ENCODE peak calls at places on chromosomes 3 and 15, in nine cellular contexts. F is gastrocnemius medialis, W is Peyer's patch, R is HCT116, X is K562, H is adrenal gland, G is uterus, Q is ovary, O is transverse colon. N is an unnamed sample. For H3K9me3 and H3K4me1, the result is how much of the 10 kb centered on the place peaks cover.

GRCh38 chr3:101292027-101292426 is 28.3 kb downstream of the IMPG2 start:
- DNase-seq in H (no peak), O (no peak), R (peak), F (no peak), G (no peak), X (no peak), Q (no peak), W (no peak), N (no peak)

GRCh38 chr3:33758278-33758677 is 40.2 kb upstream of the PDCD6IP start:
- DNase-seq in O (no peak), F (no peak), H (no peak), R (no peak), G (no peak), X (no peak), W (no peak), Q (no peak), N (no peak)

GRCh38 chr3:61358364-61358763 is 107.1 kb upstream of the FHIT start:
- DNase-seq in X (no peak), F (peak), W (no peak), Q (peak), R (no peak), G (peak), H (peak), O (peak), N (peak)

GRCh38 chr15:101176625-101177024 is 75.2 kb downstream of the CHSY1 start:
- DNase-seq in Q (no peak), O (no peak), X (no peak), H (no peak), R (no peak), G (no peak), W (no peak), F (no peak), N (no peak)

GRCh38 chr3:56976666-56977560 is 83.6 kb upstream of the SPATA12 start:
- DNase-seq in O (no peak), R (no peak), F (no peak), X (no peak), H (peak), Q (peak), G (peak), W (no peak), N (no peak)

GRCh38 chr3:159988617-159989251 is at the start of gene IL12A:
- DNase-seq in X (peak), F (peak), H (peak), R (peak), Q (peak), W (peak), O (peak), G (peak), N (peak)

GRCh38 chr3:46400000-46400734 is 6.7 kb downstream of the CCR5AS start:
- DNase-seq in R (no peak), F (no peak), H (no peak), Q (no peak), O (no peak), G (no peak), W (no peak), X (peak), N (no peak)

GRCh38 chr15:66459818-66460615 is 37.5 kb downstream of the SNAPC5 start:
- DNase-seq in G (no peak), X (no peak), O (no peak), W (no peak), Q (no peak), H (no peak), F (no peak), R (no peak), N (no peak)

GRCh38 chr15:49152552-49153337 is 2.7 kb downstream of the COPS2 start:
- DNase-seq in H (no peak), X (no peak), F (no peak), O (no peak), W (no peak), G (no peak), R (no peak), Q (no peak), N (no peak)

GRCh38 chr3:141152801-141153678 is 78.6 kb upstream of the PXYLP1 start:
- DNase-seq in X (no peak), H (no peak), G (no peak), O (no peak), R (no peak), W (no peak), Q (no peak), F (no peak), N (peak)

GRCh38 chr3:12508316-12508715 is 24.0 kb downstream of the TSEN2 start:
- DNase-seq in R (no peak), G (peak), Q (peak), W (no peak), O (peak), H (peak), F (peak), X (no peak), N (no peak)

GRCh38 chr3:1421577-1421976 is 328.8 kb downstream of the CNTN6 start:
- DNase-seq in H (no peak), R (no peak), O (no peak), G (no peak), Q (no peak), W (no peak), F (no peak), X (no peak), N (no peak)

GRCh38 chr3:6640907-6641306 is 220.0 kb upstream of the GRM7 start:
- DNase-seq in R (no peak), F (no peak), W (no peak), H (no peak), G (no peak), Q (no peak), X (no peak), O (no peak), N (no peak)

GRCh38 chr15:39438795-39439577 is 141.9 kb upstream of the THBS1 start:
- DNase-seq in X (no peak), F (no peak), G (peak), H (no peak), W (no peak), R (no peak), O (no peak), Q (no peak), N (no peak)

GRCh38 chr3:158379517-158379916 is 191.5 kb upstream of the MLF1 start:
- DNase-seq in R (no peak), X (no peak), W (no peak), H (no peak), Q (no peak), F (no peak), O (no peak), G (no peak), N (no peak)

GRCh38 chr3:127233371-127233770 is 40.4 kb downstream of the PRR23E start:
- DNase-seq in Q (no peak), R (no peak), W (no peak), O (no peak), H (no peak), X (no peak), F (no peak), G (no peak), N (no peak)

GRCh38 chr15:25058080-25058785 is 103.4 kb downstream of the SNRPN start:
- DNase-seq in F (no peak), R (no peak), G (peak), X (no peak), H (no peak), W (peak), O (no peak), Q (no peak), N (no peak)

GRCh38 chr15:25059698-25060471 is 105.1 kb downstream of the SNRPN start:
- DNase-seq in O (no peak), G (peak), H (peak), F (no peak), X (no peak), W (no peak), R (no peak), Q (no peak), N (no peak)

GRCh38 chr15:25055356-25056068 is 100.7 kb downstream of the SNRPN start:
- DNase-seq in W (peak), X (no peak), O (no peak), G (peak), F (no peak), R (no peak), H (no peak), Q (no peak), N (no peak)

GRCh38 chr15:25056484-25057429 is 102.0 kb downstream of the SNRPN start:
- DNase-seq in X (peak), H (no peak), F (no peak), W (peak), R (no peak), O (no peak), Q (no peak), G (peak), N (no peak)

DNA sequence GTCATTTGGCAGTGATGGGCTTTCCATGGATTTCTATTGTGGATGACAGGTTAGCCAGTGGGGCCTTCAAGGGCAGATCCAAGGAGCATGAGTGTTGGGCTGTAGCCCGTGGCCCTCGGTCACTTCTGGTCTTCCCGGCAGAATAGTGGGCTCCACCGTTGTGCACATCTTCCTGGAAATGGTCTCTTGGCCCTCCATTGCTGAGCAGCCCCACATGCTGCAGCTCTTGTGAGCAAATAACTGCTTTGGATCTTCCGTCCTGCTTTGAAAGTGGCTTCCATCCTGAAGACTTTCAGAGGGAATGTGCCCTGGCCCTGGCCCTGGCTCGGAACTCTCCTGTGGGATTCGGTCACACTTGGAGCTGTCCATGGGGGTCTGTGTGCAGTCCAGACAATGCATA is 102.8 kb downstream of the SNRPN start:
- DNase-seq in W (peak), X (no peak), R (no peak), F (no peak), O (no peak), H (no peak), G (peak), Q (no peak), N (no peak)
- H3K9me3 ChIP-seq in W (under half), X (under half), R (under half), F (half or more), O (half or more), H (under half), G (under half), Q (half or more), N (half or more)

DNA sequence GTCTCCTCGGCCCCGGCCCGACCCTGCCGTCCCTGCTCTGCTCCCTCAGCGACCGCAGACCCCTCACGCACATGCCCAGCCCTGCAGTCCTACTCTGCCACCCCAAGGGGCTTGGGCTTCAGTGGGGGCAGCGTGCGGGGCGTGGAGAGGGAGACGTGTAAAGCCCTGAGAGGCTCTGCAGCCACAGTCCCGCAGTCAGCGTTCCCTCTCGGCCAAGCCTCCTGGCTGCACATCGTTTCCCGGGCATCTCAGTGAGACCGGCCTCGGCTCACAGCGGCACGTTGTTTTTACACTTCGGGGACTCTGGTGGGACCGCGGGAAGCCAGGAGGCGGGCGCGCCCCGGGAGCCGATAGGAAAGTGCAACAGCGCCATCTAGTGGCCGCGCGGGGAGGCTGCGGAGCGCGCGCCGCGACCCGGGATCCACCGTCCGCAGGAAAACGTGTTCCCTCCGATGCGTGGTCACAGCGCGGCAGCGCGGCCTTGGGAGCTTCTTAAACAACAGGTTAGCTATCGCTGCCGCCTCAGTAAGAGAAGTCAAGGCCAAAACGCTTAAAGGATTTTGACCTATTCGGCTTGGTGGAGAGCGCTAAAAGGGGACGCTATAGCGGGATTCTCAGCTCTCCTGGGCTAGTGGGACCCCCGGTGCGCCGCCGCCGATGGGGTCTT is 226.8 kb upstream of the IGF1R start:
- DNase-seq in W (peak), G (peak), R (peak), O (peak), F (peak), H (peak), Q (peak), X (peak), N (peak)
- TF ChIP-seq POLR2A in W (no peak), G (no peak), R (no peak), O (no peak), F (no peak), H (no peak), Q (no peak), X (no peak), N (no peak)

DNA sequence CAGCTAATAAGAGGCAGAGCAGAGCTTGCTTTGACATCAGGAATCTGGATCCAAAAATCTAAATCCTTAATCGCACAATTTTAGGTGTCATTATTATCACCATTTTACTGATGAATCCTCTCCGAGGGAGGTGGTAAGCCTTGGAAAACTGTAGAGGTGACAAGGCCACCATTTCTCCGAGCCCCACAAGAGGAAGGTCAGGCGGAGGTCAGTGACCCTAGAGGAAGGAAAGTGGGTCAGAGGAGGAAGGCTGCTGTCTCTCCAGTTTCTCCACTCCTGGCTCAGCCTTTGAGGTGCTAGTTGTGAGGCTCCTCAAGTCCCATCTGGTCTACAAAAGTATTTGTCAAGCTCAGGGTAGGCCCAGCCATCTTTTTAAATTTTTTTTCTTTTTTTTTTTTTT is 3.2 kb downstream of the DVL3 start:
- DNase-seq in H (no peak), F (no peak), X (no peak), Q (no peak), O (no peak), R (no peak), W (no peak), G (no peak), N (no peak)
- H3K4me1 ChIP-seq in H (under half), F (half or more), X (under half), Q (under half), O (under half), R (under half), W (half or more), G (under half), N (half or more)

DNA sequence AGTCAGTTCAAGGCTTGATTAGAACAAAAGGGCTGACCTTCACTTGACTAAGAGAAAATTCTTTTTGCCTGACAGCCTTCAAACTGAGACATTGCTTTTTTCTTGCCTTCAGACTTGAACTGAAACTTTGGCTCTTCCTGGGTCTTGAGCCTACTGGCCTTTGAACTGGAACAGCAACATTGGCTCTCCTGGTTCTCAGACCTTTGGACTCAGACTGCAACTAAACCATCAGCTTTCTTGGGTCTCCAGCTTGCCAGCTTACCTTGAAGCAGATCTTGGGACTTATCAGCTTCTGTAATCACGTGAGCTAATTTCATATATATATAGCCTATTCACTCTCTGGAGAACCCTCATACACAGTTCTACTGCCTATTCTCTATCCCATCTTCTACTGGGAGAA is 19.5 kb upstream of the WDR49 start:
- DNase-seq in W (no peak), H (no peak), F (no peak), R (no peak), X (no peak), O (no peak), G (no peak), Q (no peak), N (no peak)
- H3K9me3 ChIP-seq in W (under half), H (under half), F (under half), R (under half), X (under half), O (under half), G (under half), Q (under half), N (under half)

DNA sequence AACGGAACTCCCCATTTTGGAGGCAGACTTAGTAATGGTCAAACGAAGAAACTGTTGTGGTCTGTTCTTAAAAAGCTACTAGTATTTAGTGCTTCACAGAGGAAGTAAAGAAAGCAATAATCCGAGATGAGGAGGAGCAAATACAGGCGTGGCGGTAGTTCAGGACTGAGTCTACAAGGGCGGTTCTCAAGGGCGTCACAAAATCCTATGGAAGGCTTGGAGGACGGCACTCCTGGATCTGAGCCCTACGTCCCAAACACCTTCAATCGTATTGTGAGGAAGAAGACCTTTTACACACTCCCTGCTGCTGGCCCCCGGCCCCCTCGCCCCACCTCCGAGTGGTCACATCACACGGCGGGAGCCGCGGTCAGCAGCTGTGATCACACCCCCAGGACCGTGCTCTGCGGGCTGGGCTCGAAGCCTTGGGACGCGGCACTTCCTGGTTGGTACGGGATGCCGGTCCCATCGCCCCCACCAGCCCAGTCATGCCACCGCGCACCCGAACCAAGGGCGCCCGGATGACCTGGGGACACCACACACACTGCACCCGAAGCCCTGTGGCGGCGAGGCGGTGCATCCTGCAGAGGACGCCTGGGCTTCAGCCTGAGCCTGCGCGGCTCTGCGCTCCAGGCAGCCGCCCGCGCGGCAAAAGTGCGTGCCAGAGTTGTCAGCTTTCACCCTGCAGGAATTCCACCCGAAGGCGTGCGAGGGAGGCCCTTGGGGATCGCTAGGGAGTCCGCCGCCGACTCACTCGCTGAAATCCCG is 588 bp downstream of the PLD1 start:
- DNase-seq in R (no peak), H (peak), G (peak), W (peak), O (peak), Q (peak), F (peak), X (peak), N (peak)
- TF ChIP-seq POLR2A in R (no peak), H (no peak), G (no peak), W (peak), O (peak), Q (no peak), F (no peak), X (peak), N (no peak)

GRCh38 chr3:185818267-185818875 is 6.5 kb downstream of the IGF2BP2 start:
- DNase-seq in O (no peak), H (no peak), X (no peak), W (no peak), F (no peak), G (no peak), R (no peak), Q (no peak), N (no peak)

GRCh38 chr3:185807455-185808068 is 17.3 kb downstream of the IGF2BP2 start:
- DNase-seq in F (no peak), R (peak), G (no peak), X (no peak), Q (no peak), O (no peak), H (no peak), W (no peak), N (no peak)

GRCh38 chr3:185815391-185816282 is 9.2 kb downstream of the IGF2BP2 start:
- DNase-seq in G (no peak), F (no peak), H (peak), O (no peak), X (peak), R (no peak), Q (no peak), W (no peak), N (no peak)

GRCh38 chr3:185813691-185814215 is 11.1 kb downstream of the IGF2BP2 start:
- DNase-seq in O (no peak), X (peak), R (no peak), F (no peak), W (no peak), H (no peak), G (no peak), Q (no peak), N (no peak)

DNA sequence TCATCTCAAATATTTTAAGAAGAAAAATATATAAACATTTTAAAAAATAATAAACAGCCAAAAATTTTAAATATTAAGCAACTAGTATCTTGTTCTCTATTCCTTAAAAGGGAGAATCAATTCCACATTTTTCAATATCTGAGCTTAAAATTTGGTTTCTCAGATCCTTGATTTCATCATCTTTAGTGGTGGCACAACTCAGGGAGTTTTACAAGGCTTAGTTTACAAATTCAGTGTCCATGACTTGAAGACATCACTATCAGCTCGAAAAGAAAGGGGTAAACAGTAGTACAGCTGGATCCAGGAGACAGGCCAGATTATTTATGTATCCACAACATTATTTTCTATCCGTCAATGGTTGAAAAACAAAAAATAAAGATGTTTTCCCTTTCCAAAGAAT is 11.6 kb downstream of the IGF2BP2 start:
- DNase-seq in H (no peak), R (no peak), W (no peak), G (no peak), F (no peak), Q (no peak), X (no peak), O (no peak), N (no peak)
- H3K4me1 ChIP-seq in H (under half), R (half or more), W (under half), G (under half), F (under half), Q (under half), X (under half), O (under half), N (under half)

N was measured in heart left ventricle.